ENCODE peak calls at places on chromosomes 16 and 17, in ten cellular contexts. One of them, this sample, is unnamed.

GRCh38 chr16:75251280-75252048 is at the start of gene BCAR1:
- DNase-seq in stimulated activated CD8-positive, alpha-beta memory T cell treated with anti-CD3 and anti-CD28 coated beads, Interleukin-15, amount 100 ng/mL, for 24 hours: no peak
- DNase-seq in activated CD4-positive, alpha-beta T cell treated with anti-CD3 and anti-CD28 coated beads, Interleukin-2, amount 50 U/mL, for 1 hour: no peak
- DNase-seq in NAMALWA: peak; percentile 68
- DNase-seq in T47D: peak; percentile 89
- DNase-seq in globus pallidus: peak; percentile 92
- DNase-seq in progenitor cell of endocrine pancreas: peak; percentile 86
- DNase-seq in activated naive CD4-positive, alpha-beta T cell treated with anti-CD3 and anti-CD28 coated beads, Interleukin-2, amount 50 U/mL, for 72 hours: no peak
- DNase-seq in SW 1271: peak; percentile 69
- DNase-seq in M059J: peak; percentile 91
- DNase-seq in this sample: peak; percentile 85

GRCh38 chr17:74227271-74227670 is 13.9 kb downstream of the TTYH2 start:
- DNase-seq in activated naive CD4-positive, alpha-beta T cell treated with anti-CD3 and anti-CD28 coated beads, Interleukin-2, amount 50 U/mL, for 72 hours: no peak
- DNase-seq in M059J: no peak
- DNase-seq in progenitor cell of endocrine pancreas: no peak
- DNase-seq in activated CD4-positive, alpha-beta T cell treated with anti-CD3 and anti-CD28 coated beads, Interleukin-2, amount 50 U/mL, for 1 hour: no peak
- DNase-seq in T47D: no peak
- DNase-seq in globus pallidus: no peak
- DNase-seq in stimulated activated CD8-positive, alpha-beta memory T cell treated with anti-CD3 and anti-CD28 coated beads, Interleukin-15, amount 100 ng/mL, for 24 hours: no peak
- DNase-seq in NAMALWA: no peak
- DNase-seq in SW 1271: no peak
- DNase-seq in this sample: no peak

GRCh38 chr17:48795444-48796162 is 21.4 kb downstream of the TTLL6 start:
- DNase-seq in activated CD4-positive, alpha-beta T cell treated with anti-CD3 and anti-CD28 coated beads, Interleukin-2, amount 50 U/mL, for 1 hour: no peak
- DNase-seq in T47D: no peak
- DNase-seq in M059J: peak; percentile 82
- DNase-seq in activated naive CD4-positive, alpha-beta T cell treated with anti-CD3 and anti-CD28 coated beads, Interleukin-2, amount 50 U/mL, for 72 hours: no peak
- DNase-seq in NAMALWA: no peak
- DNase-seq in SW 1271: no peak
- DNase-seq in stimulated activated CD8-positive, alpha-beta memory T cell treated with anti-CD3 and anti-CD28 coated beads, Interleukin-15, amount 100 ng/mL, for 24 hours: no peak
- DNase-seq in progenitor cell of endocrine pancreas: no peak
- DNase-seq in globus pallidus: no peak
- DNase-seq in this sample: peak; percentile 81

GRCh38 chr17:65617496-65617895 is 56.0 kb upstream of the AXIN2 start:
- DNase-seq in activated naive CD4-positive, alpha-beta T cell treated with anti-CD3 and anti-CD28 coated beads, Interleukin-2, amount 50 U/mL, for 72 hours: no peak
- DNase-seq in progenitor cell of endocrine pancreas: no peak
- DNase-seq in M059J: no peak
- DNase-seq in SW 1271: no peak
- DNase-seq in activated CD4-positive, alpha-beta T cell treated with anti-CD3 and anti-CD28 coated beads, Interleukin-2, amount 50 U/mL, for 1 hour: no peak
- DNase-seq in stimulated activated CD8-positive, alpha-beta memory T cell treated with anti-CD3 and anti-CD28 coated beads, Interleukin-15, amount 100 ng/mL, for 24 hours: no peak
- DNase-seq in globus pallidus: no peak
- DNase-seq in NAMALWA: no peak
- DNase-seq in T47D: no peak
- DNase-seq in this sample: no peak

GRCh38 chr17:35797370-35797769 is 1.9 kb upstream of the MMP28 start:
- DNase-seq in activated naive CD4-positive, alpha-beta T cell treated with anti-CD3 and anti-CD28 coated beads, Interleukin-2, amount 50 U/mL, for 72 hours: no peak
- DNase-seq in stimulated activated CD8-positive, alpha-beta memory T cell treated with anti-CD3 and anti-CD28 coated beads, Interleukin-15, amount 100 ng/mL, for 24 hours: no peak
- DNase-seq in progenitor cell of endocrine pancreas: no peak
- DNase-seq in activated CD4-positive, alpha-beta T cell treated with anti-CD3 and anti-CD28 coated beads, Interleukin-2, amount 50 U/mL, for 1 hour: no peak
- DNase-seq in T47D: no peak
- DNase-seq in globus pallidus: no peak
- DNase-seq in SW 1271: no peak
- DNase-seq in M059J: no peak
- DNase-seq in NAMALWA: no peak
- DNase-seq in this sample: no peak

GRCh38 chr17:74430706-74431567 is 951 bp upstream of the GPRC5C start:
- DNase-seq in activated CD4-positive, alpha-beta T cell treated with anti-CD3 and anti-CD28 coated beads, Interleukin-2, amount 50 U/mL, for 1 hour: no peak
- DNase-seq in globus pallidus: peak; percentile 71
- DNase-seq in T47D: peak; percentile 89
- DNase-seq in activated naive CD4-positive, alpha-beta T cell treated with anti-CD3 and anti-CD28 coated beads, Interleukin-2, amount 50 U/mL, for 72 hours: no peak
- DNase-seq in NAMALWA: no peak
- DNase-seq in SW 1271: no peak
- DNase-seq in stimulated activated CD8-positive, alpha-beta memory T cell treated with anti-CD3 and anti-CD28 coated beads, Interleukin-15, amount 100 ng/mL, for 24 hours: no peak
- DNase-seq in M059J: peak; percentile 95
- DNase-seq in progenitor cell of endocrine pancreas: peak; percentile 84
- DNase-seq in this sample: no peak

GRCh38 chr17:59572301-59572924 is 7.0 kb downstream of the DHX40 start:
- DNase-seq in T47D: no peak
- DNase-seq in NAMALWA: no peak
- DNase-seq in activated CD4-positive, alpha-beta T cell treated with anti-CD3 and anti-CD28 coated beads, Interleukin-2, amount 50 U/mL, for 1 hour: no peak
- DNase-seq in M059J: no peak
- DNase-seq in progenitor cell of endocrine pancreas: no peak
- DNase-seq in globus pallidus: no peak
- DNase-seq in stimulated activated CD8-positive, alpha-beta memory T cell treated with anti-CD3 and anti-CD28 coated beads, Interleukin-15, amount 100 ng/mL, for 24 hours: no peak
- DNase-seq in activated naive CD4-positive, alpha-beta T cell treated with anti-CD3 and anti-CD28 coated beads, Interleukin-2, amount 50 U/mL, for 72 hours: peak; percentile 10
- DNase-seq in SW 1271: no peak
- DNase-seq in this sample: peak; percentile 9

GRCh38 chr17:83002118-83002805 is 77.1 kb upstream of the METRNL start:
- DNase-seq in stimulated activated CD8-positive, alpha-beta memory T cell treated with anti-CD3 and anti-CD28 coated beads, Interleukin-15, amount 100 ng/mL, for 24 hours: no peak
- DNase-seq in activated CD4-positive, alpha-beta T cell treated with anti-CD3 and anti-CD28 coated beads, Interleukin-2, amount 50 U/mL, for 1 hour: no peak
- DNase-seq in SW 1271: no peak
- DNase-seq in T47D: no peak
- DNase-seq in NAMALWA: no peak
- DNase-seq in globus pallidus: no peak
- DNase-seq in progenitor cell of endocrine pancreas: no peak
- DNase-seq in activated naive CD4-positive, alpha-beta T cell treated with anti-CD3 and anti-CD28 coated beads, Interleukin-2, amount 50 U/mL, for 72 hours: no peak
- DNase-seq in M059J: no peak
- DNase-seq in this sample: no peak

GRCh38 chr17:51947160-51947559 is 211.4 kb downstream of the CA10 start:
- DNase-seq in SW 1271: no peak
- DNase-seq in M059J: no peak
- DNase-seq in globus pallidus: no peak
- DNase-seq in activated CD4-positive, alpha-beta T cell treated with anti-CD3 and anti-CD28 coated beads, Interleukin-2, amount 50 U/mL, for 1 hour: no peak
- DNase-seq in stimulated activated CD8-positive, alpha-beta memory T cell treated with anti-CD3 and anti-CD28 coated beads, Interleukin-15, amount 100 ng/mL, for 24 hours: no peak
- DNase-seq in T47D: no peak
- DNase-seq in NAMALWA: no peak
- DNase-seq in activated naive CD4-positive, alpha-beta T cell treated with anti-CD3 and anti-CD28 coated beads, Interleukin-2, amount 50 U/mL, for 72 hours: no peak
- DNase-seq in progenitor cell of endocrine pancreas: no peak
- DNase-seq in this sample: no peak

GRCh38 chr16:65989861-65990260 is 376.6 kb upstream of the CDH5 start:
- DNase-seq in activated CD4-positive, alpha-beta T cell treated with anti-CD3 and anti-CD28 coated beads, Interleukin-2, amount 50 U/mL, for 1 hour: no peak
- DNase-seq in stimulated activated CD8-positive, alpha-beta memory T cell treated with anti-CD3 and anti-CD28 coated beads, Interleukin-15, amount 100 ng/mL, for 24 hours: no peak
- DNase-seq in M059J: no peak
- DNase-seq in NAMALWA: no peak
- DNase-seq in activated naive CD4-positive, alpha-beta T cell treated with anti-CD3 and anti-CD28 coated beads, Interleukin-2, amount 50 U/mL, for 72 hours: no peak
- DNase-seq in progenitor cell of endocrine pancreas: no peak
- DNase-seq in globus pallidus: no peak
- DNase-seq in SW 1271: no peak
- DNase-seq in T47D: no peak
- DNase-seq in this sample: no peak

GRCh38 chr17:74853669-74854068 is 6.0 kb downstream of the GRIN2C start:
- DNase-seq in globus pallidus: no peak
- DNase-seq in activated naive CD4-positive, alpha-beta T cell treated with anti-CD3 and anti-CD28 coated beads, Interleukin-2, amount 50 U/mL, for 72 hours: no peak
- DNase-seq in progenitor cell of endocrine pancreas: no peak
- DNase-seq in stimulated activated CD8-positive, alpha-beta memory T cell treated with anti-CD3 and anti-CD28 coated beads, Interleukin-15, amount 100 ng/mL, for 24 hours: no peak
- DNase-seq in T47D: no peak
- DNase-seq in SW 1271: no peak
- DNase-seq in NAMALWA: no peak
- DNase-seq in activated CD4-positive, alpha-beta T cell treated with anti-CD3 and anti-CD28 coated beads, Interleukin-2, amount 50 U/mL, for 1 hour: no peak
- DNase-seq in M059J: no peak
- DNase-seq in this sample: no peak

GRCh38 chr16:2163211-2163881 is 7.8 kb downstream of the TRAF7 start:
- DNase-seq in globus pallidus: no peak
- DNase-seq in stimulated activated CD8-positive, alpha-beta memory T cell treated with anti-CD3 and anti-CD28 coated beads, Interleukin-15, amount 100 ng/mL, for 24 hours: no peak
- DNase-seq in T47D: no peak
- DNase-seq in NAMALWA: no peak
- DNase-seq in activated CD4-positive, alpha-beta T cell treated with anti-CD3 and anti-CD28 coated beads, Interleukin-2, amount 50 U/mL, for 1 hour: no peak
- DNase-seq in M059J: no peak
- DNase-seq in progenitor cell of endocrine pancreas: no peak
- DNase-seq in SW 1271: no peak
- DNase-seq in activated naive CD4-positive, alpha-beta T cell treated with anti-CD3 and anti-CD28 coated beads, Interleukin-2, amount 50 U/mL, for 72 hours: no peak
- DNase-seq in this sample: no peak